ENCODE peak calls at places on chromosomes 6 and 20, in ten cellular contexts. One of them, this sample, is unnamed.

GRCh38 chr20:33474963-33475362 is 14.9 kb upstream of the CBFA2T2 start:
- DNase-seq in AG10803: no peak
- DNase-seq in dorsolateral prefrontal cortex: no peak
- DNase-seq in GM13977: no peak
- DNase-seq in lower lobe of right lung: no peak
- DNase-seq in GM12865: no peak
- DNase-seq in progenitor cell of endocrine pancreas: no peak
- DNase-seq in nephron progenitor cell: no peak
- DNase-seq in cardiac muscle cell: no peak
- DNase-seq in bronchial epithelial cell: no peak
- DNase-seq in this sample: no peak

GRCh38 chr6:111662794-111663231 is 57.1 kb upstream of the TRAF3IP2 start:
- DNase-seq in dorsolateral prefrontal cortex: no peak
- DNase-seq in bronchial epithelial cell: no peak
- DNase-seq in cardiac muscle cell: no peak
- DNase-seq in progenitor cell of endocrine pancreas: no peak
- DNase-seq in lower lobe of right lung: no peak
- DNase-seq in AG10803: no peak
- DNase-seq in GM13977: no peak
- DNase-seq in nephron progenitor cell: no peak
- DNase-seq in GM12865: no peak
- DNase-seq in this sample: no peak

GRCh38 chr20:53865905-53866786 is 204.2 kb downstream of the BCAS1 start:
- DNase-seq in GM13977: no peak
- DNase-seq in cardiac muscle cell: peak; percentile 50
- DNase-seq in progenitor cell of endocrine pancreas: peak; percentile 14
- DNase-seq in AG10803: peak; percentile 77
- DNase-seq in lower lobe of right lung: no peak
- DNase-seq in bronchial epithelial cell: peak; percentile 89
- DNase-seq in dorsolateral prefrontal cortex: no peak
- DNase-seq in GM12865: peak; percentile 51
- DNase-seq in nephron progenitor cell: peak; percentile 25
- DNase-seq in this sample: no peak

GRCh38 chr6:3561745-3562144 is 104.9 kb upstream of the SLC22A23 start:
- DNase-seq in nephron progenitor cell: peak; percentile 34
- DNase-seq in bronchial epithelial cell: no peak
- DNase-seq in lower lobe of right lung: no peak
- DNase-seq in cardiac muscle cell: peak; percentile 39
- DNase-seq in GM12865: peak; percentile 4
- DNase-seq in dorsolateral prefrontal cortex: no peak
- DNase-seq in progenitor cell of endocrine pancreas: no peak
- DNase-seq in GM13977: no peak
- DNase-seq in AG10803: no peak
- DNase-seq in this sample: no peak

GRCh38 chr6:4640139-4640538 is 136.1 kb upstream of the CDYL start:
- DNase-seq in GM12865: no peak
- DNase-seq in progenitor cell of endocrine pancreas: no peak
- DNase-seq in nephron progenitor cell: no peak
- DNase-seq in cardiac muscle cell: no peak
- DNase-seq in lower lobe of right lung: no peak
- DNase-seq in GM13977: no peak
- DNase-seq in dorsolateral prefrontal cortex: no peak
- DNase-seq in bronchial epithelial cell: peak; percentile 98
- DNase-seq in AG10803: no peak
- DNase-seq in this sample: no peak

GRCh38 chr6:128739112-128739511 is 143.8 kb upstream of the LAMA2 start:
- DNase-seq in dorsolateral prefrontal cortex: no peak
- DNase-seq in cardiac muscle cell: no peak
- DNase-seq in nephron progenitor cell: no peak
- DNase-seq in lower lobe of right lung: no peak
- DNase-seq in GM12865: no peak
- DNase-seq in bronchial epithelial cell: peak; percentile 79
- DNase-seq in AG10803: no peak
- DNase-seq in GM13977: no peak
- DNase-seq in progenitor cell of endocrine pancreas: no peak
- DNase-seq in this sample: no peak

GRCh38 chr6:81938014-81938761 is 185.7 kb upstream of the TENT5A start:
- DNase-seq in progenitor cell of endocrine pancreas: no peak
- DNase-seq in cardiac muscle cell: no peak
- DNase-seq in GM12865: peak; percentile 17
- DNase-seq in nephron progenitor cell: no peak
- DNase-seq in AG10803: peak; percentile 89
- DNase-seq in dorsolateral prefrontal cortex: no peak
- DNase-seq in bronchial epithelial cell: peak; percentile 100
- DNase-seq in lower lobe of right lung: no peak
- DNase-seq in GM13977: no peak
- DNase-seq in this sample: no peak

GRCh38 chr20:31990958-31991705 is 19.1 kb upstream of the CCM2L start:
- DNase-seq in nephron progenitor cell: no peak
- DNase-seq in bronchial epithelial cell: no peak
- DNase-seq in lower lobe of right lung: no peak
- DNase-seq in dorsolateral prefrontal cortex: no peak
- DNase-seq in GM13977: no peak
- DNase-seq in GM12865: no peak
- DNase-seq in AG10803: no peak
- DNase-seq in progenitor cell of endocrine pancreas: no peak
- DNase-seq in cardiac muscle cell: no peak
- DNase-seq in this sample: no peak

GRCh38 chr6:81753709-81754678 is 1.5 kb upstream of the TENT5A start:
- DNase-seq in cardiac muscle cell: peak; percentile 74
- DNase-seq in nephron progenitor cell: peak; percentile 73
- DNase-seq in progenitor cell of endocrine pancreas: peak; percentile 61
- DNase-seq in bronchial epithelial cell: no peak
- DNase-seq in AG10803: peak; percentile 71
- DNase-seq in GM12865: peak; percentile 74
- DNase-seq in lower lobe of right lung: peak; percentile 93
- DNase-seq in dorsolateral prefrontal cortex: peak; percentile 72
- DNase-seq in GM13977: peak; percentile 54
- DNase-seq in this sample: peak; percentile 91

GRCh38 chr6:163585932-163586437 is 171.5 kb downstream of the QKI start:
- DNase-seq in progenitor cell of endocrine pancreas: no peak
- DNase-seq in dorsolateral prefrontal cortex: no peak
- DNase-seq in GM13977: no peak
- DNase-seq in lower lobe of right lung: peak; percentile 66
- DNase-seq in nephron progenitor cell: no peak
- DNase-seq in AG10803: peak; percentile 83
- DNase-seq in bronchial epithelial cell: peak; percentile 77
- DNase-seq in cardiac muscle cell: no peak
- DNase-seq in GM12865: no peak
- DNase-seq in this sample: no peak

GRCh38 chr6:16311763-16312162 is 73.4 kb downstream of the GMPR start:
- DNase-seq in lower lobe of right lung: no peak
- DNase-seq in AG10803: no peak
- DNase-seq in GM12865: no peak
- DNase-seq in dorsolateral prefrontal cortex: no peak
- DNase-seq in GM13977: no peak
- DNase-seq in bronchial epithelial cell: no peak
- DNase-seq in progenitor cell of endocrine pancreas: no peak
- DNase-seq in cardiac muscle cell: no peak
- DNase-seq in nephron progenitor cell: no peak
- DNase-seq in this sample: no peak

GRCh38 chr20:37345339-37346231 is at the start of gene SRC:
- DNase-seq in dorsolateral prefrontal cortex: no peak
- DNase-seq in AG10803: peak; percentile 79
- DNase-seq in lower lobe of right lung: peak; percentile 87
- DNase-seq in GM13977: peak; percentile 84
- DNase-seq in cardiac muscle cell: peak; percentile 74
- DNase-seq in progenitor cell of endocrine pancreas: peak; percentile 64
- DNase-seq in GM12865: peak; percentile 78
- DNase-seq in bronchial epithelial cell: peak; percentile 44
- DNase-seq in nephron progenitor cell: peak; percentile 81
- DNase-seq in this sample: peak; percentile 88

GRCh38 chr20:50798650-50799049 is 3.8 kb downstream of the BCAS4 start:
- DNase-seq in GM13977: no peak
- DNase-seq in progenitor cell of endocrine pancreas: no peak
- DNase-seq in GM12865: peak; percentile 35
- DNase-seq in nephron progenitor cell: no peak
- DNase-seq in lower lobe of right lung: no peak
- DNase-seq in dorsolateral prefrontal cortex: no peak
- DNase-seq in cardiac muscle cell: no peak
- DNase-seq in AG10803: no peak
- DNase-seq in bronchial epithelial cell: peak; percentile 12
- DNase-seq in this sample: no peak

GRCh38 chr6:125749864-125750691 is 646 bp downstream of the HEY2 start:
- DNase-seq in dorsolateral prefrontal cortex: no peak
- DNase-seq in cardiac muscle cell: peak; percentile 58
- DNase-seq in GM12865: peak; percentile 23
- DNase-seq in lower lobe of right lung: no peak
- DNase-seq in GM13977: no peak
- DNase-seq in bronchial epithelial cell: no peak
- DNase-seq in progenitor cell of endocrine pancreas: no peak
- DNase-seq in AG10803: no peak
- DNase-seq in nephron progenitor cell: peak; percentile 60
- DNase-seq in this sample: no peak

GRCh38 chr20:35369804-35370203 is 42.0 kb downstream of the UQCC1 start:
- DNase-seq in bronchial epithelial cell: peak; percentile 72
- DNase-seq in GM12865: no peak
- DNase-seq in progenitor cell of endocrine pancreas: no peak
- DNase-seq in lower lobe of right lung: no peak
- DNase-seq in cardiac muscle cell: peak; percentile 5
- DNase-seq in GM13977: no peak
- DNase-seq in AG10803: peak; percentile 57
- DNase-seq in dorsolateral prefrontal cortex: no peak
- DNase-seq in nephron progenitor cell: no peak
- DNase-seq in this sample: no peak

GRCh38 chr6:13268914-13269532 is 59.3 kb downstream of the TBC1D7 start:
- DNase-seq in lower lobe of right lung: no peak
- DNase-seq in nephron progenitor cell: no peak
- DNase-seq in cardiac muscle cell: peak; percentile 52
- DNase-seq in GM13977: no peak
- DNase-seq in progenitor cell of endocrine pancreas: no peak
- DNase-seq in dorsolateral prefrontal cortex: no peak
- DNase-seq in bronchial epithelial cell: peak; percentile 70
- DNase-seq in GM12865: no peak
- DNase-seq in AG10803: peak; percentile 87
- DNase-seq in this sample: no peak

DNA sequence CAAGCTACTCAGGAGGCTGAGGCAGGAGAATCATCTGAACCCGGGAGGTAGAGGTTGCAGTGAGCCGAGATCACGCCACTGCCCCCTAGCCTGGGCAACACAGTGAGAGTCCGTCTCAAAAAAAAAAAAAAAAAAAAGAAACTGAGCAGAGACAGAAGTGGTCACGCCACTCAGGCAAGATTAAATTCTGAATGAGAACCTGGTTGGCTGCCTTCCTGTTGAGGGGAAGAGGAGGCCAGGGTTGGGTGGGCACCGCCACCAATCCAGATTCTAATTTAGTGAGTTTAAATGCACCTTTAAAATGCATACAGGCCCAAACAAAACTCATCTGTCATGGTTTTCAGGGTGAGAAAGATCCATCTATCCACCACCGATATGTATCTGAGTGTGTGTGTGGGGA is 23.7 kb upstream of the CCDC167 start:
- DNase-seq in nephron progenitor cell: no peak
- DNase-seq in bronchial epithelial cell: no peak
- DNase-seq in AG10803: no peak
- DNase-seq in cardiac muscle cell: no peak
- DNase-seq in progenitor cell of endocrine pancreas: no peak
- DNase-seq in GM12865: no peak
- DNase-seq in dorsolateral prefrontal cortex: no peak
- DNase-seq in GM13977: no peak
- DNase-seq in lower lobe of right lung: no peak
- DNase-seq in this sample: no peak
- TF ChIP-seq CTCF in nephron progenitor cell: no peak
- TF ChIP-seq CTCF in bronchial epithelial cell: no peak
- TF ChIP-seq CTCF in AG10803: no peak
- TF ChIP-seq CTCF in cardiac muscle cell: no peak
- TF ChIP-seq CTCF in progenitor cell of endocrine pancreas: no peak
- TF ChIP-seq CTCF in GM12865: no peak
- TF ChIP-seq CTCF in dorsolateral prefrontal cortex: no peak
- TF ChIP-seq CTCF in GM13977: no peak
- TF ChIP-seq CTCF in lower lobe of right lung: no peak
- TF ChIP-seq CTCF in this sample: no peak

GRCh38 chr6:121794630-121795029 is 359.2 kb downstream of the GJA1 start:
- DNase-seq in bronchial epithelial cell: peak; percentile 95
- DNase-seq in lower lobe of right lung: no peak
- DNase-seq in cardiac muscle cell: no peak
- DNase-seq in progenitor cell of endocrine pancreas: no peak
- DNase-seq in AG10803: peak; percentile 91
- DNase-seq in GM13977: no peak
- DNase-seq in GM12865: no peak
- DNase-seq in nephron progenitor cell: no peak
- DNase-seq in dorsolateral prefrontal cortex: no peak
- DNase-seq in this sample: no peak

GRCh38 chr6:121791396-121792315 is 356.2 kb downstream of the GJA1 start:
- DNase-seq in dorsolateral prefrontal cortex: no peak
- DNase-seq in lower lobe of right lung: no peak
- DNase-seq in nephron progenitor cell: no peak
- DNase-seq in progenitor cell of endocrine pancreas: no peak
- DNase-seq in GM12865: no peak
- DNase-seq in cardiac muscle cell: no peak
- DNase-seq in AG10803: peak; percentile 92
- DNase-seq in GM13977: no peak
- DNase-seq in bronchial epithelial cell: no peak
- DNase-seq in this sample: no peak
- TF ChIP-seq CTCF in dorsolateral prefrontal cortex: no peak
- TF ChIP-seq CTCF in lower lobe of right lung: no peak
- TF ChIP-seq CTCF in nephron progenitor cell: no peak
- TF ChIP-seq CTCF in progenitor cell of endocrine pancreas: no peak
- TF ChIP-seq CTCF in GM12865: no peak
- TF ChIP-seq CTCF in cardiac muscle cell: peak; percentile 30
- TF ChIP-seq CTCF in AG10803: peak; percentile 50
- TF ChIP-seq CTCF in GM13977: no peak
- TF ChIP-seq CTCF in bronchial epithelial cell: peak; percentile 2
- TF ChIP-seq CTCF in this sample: peak; percentile 44

GRCh38 chr6:149897855-149898744 is at the start of gene RAET1E:
- DNase-seq in nephron progenitor cell: no peak
- DNase-seq in dorsolateral prefrontal cortex: no peak
- DNase-seq in bronchial epithelial cell: no peak
- DNase-seq in lower lobe of right lung: no peak
- DNase-seq in AG10803: no peak
- DNase-seq in GM12865: no peak
- DNase-seq in GM13977: no peak
- DNase-seq in cardiac muscle cell: peak; percentile 23
- DNase-seq in progenitor cell of endocrine pancreas: no peak
- DNase-seq in this sample: no peak
- TF ChIP-seq CTCF in nephron progenitor cell: no peak
- TF ChIP-seq CTCF in dorsolateral prefrontal cortex: no peak
- TF ChIP-seq CTCF in bronchial epithelial cell: peak; percentile 25
- TF ChIP-seq CTCF in lower lobe of right lung: no peak
- TF ChIP-seq CTCF in AG10803: peak; percentile 11
- TF ChIP-seq CTCF in GM12865: no peak
- TF ChIP-seq CTCF in GM13977: no peak
- TF ChIP-seq CTCF in cardiac muscle cell: peak; percentile 2
- TF ChIP-seq CTCF in progenitor cell of endocrine pancreas: no peak
- TF ChIP-seq CTCF in this sample: peak; percentile 29

DNA sequence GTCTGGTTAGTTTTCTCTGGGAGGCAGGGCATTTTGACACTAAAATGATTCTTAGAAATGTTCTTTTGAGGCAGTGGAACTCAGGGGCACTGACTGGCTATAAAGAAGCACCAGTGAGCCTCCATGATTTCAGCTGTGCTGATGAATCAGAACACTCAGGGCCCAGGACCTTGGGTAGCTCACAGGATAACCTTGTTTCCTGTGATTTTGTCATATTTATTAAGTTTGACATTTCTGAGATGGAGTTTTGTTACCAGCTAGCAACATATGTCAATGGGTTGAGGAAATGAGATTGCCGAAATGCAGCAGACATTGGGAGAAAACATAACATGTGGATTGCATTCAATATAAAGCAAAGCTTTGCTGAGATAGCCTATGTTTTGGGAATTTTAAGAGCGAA is 802.4 kb downstream of the EYS start:
- DNase-seq in GM12865: no peak
- DNase-seq in GM13977: no peak
- DNase-seq in AG10803: no peak
- DNase-seq in bronchial epithelial cell: no peak
- DNase-seq in cardiac muscle cell: no peak
- DNase-seq in progenitor cell of endocrine pancreas: no peak
- DNase-seq in dorsolateral prefrontal cortex: no peak
- DNase-seq in lower lobe of right lung: no peak
- DNase-seq in nephron progenitor cell: no peak
- DNase-seq in this sample: no peak
- TF ChIP-seq CTCF in GM12865: no peak
- TF ChIP-seq CTCF in GM13977: no peak
- TF ChIP-seq CTCF in AG10803: no peak
- TF ChIP-seq CTCF in bronchial epithelial cell: no peak
- TF ChIP-seq CTCF in cardiac muscle cell: no peak
- TF ChIP-seq CTCF in progenitor cell of endocrine pancreas: no peak
- TF ChIP-seq CTCF in dorsolateral prefrontal cortex: no peak
- TF ChIP-seq CTCF in lower lobe of right lung: no peak
- TF ChIP-seq CTCF in nephron progenitor cell: no peak
- TF ChIP-seq CTCF in this sample: no peak